ENCODE peak calls at places on chromosome 5, in eight cellular contexts. J, D, M, K, T, B, S and R are unnamed samples.

GRCh38 chr5:9047932-9048331 is 497.9 kb downstream of the SEMA5A start:
- DNase-seq in J (no peak), D (no peak), M (no peak), K (no peak), T (no peak), B (no peak), S (no peak), R (no peak)

GRCh38 chr5:108143581-108143980 is 238.3 kb downstream of the FBXL17 start:
- DNase-seq in J (no peak), D (no peak), M (no peak), K (no peak), T (no peak), B (no peak), S (no peak), R (no peak)

GRCh38 chr5:173645437-173645807 is 29.0 kb upstream of the BOD1 start:
- DNase-seq in J (no peak), D (peak; percentile 23), M (no peak), K (no peak), T (no peak), B (no peak), S (no peak), R (no peak)

GRCh38 chr5:19314840-19315239 is 673.2 kb downstream of the CDH18 start:
- DNase-seq in J (no peak), D (no peak), M (no peak), K (no peak), T (no peak), B (peak; percentile 63), S (no peak), R (no peak)

GRCh38 chr5:174699131-174699530 is 25.3 kb upstream of the MSX2 start:
- DNase-seq in J (no peak), D (no peak), M (no peak), K (no peak), T (peak; percentile 44), B (no peak), S (no peak), R (no peak)

GRCh38 chr5:116970318-116970717 is 395.7 kb upstream of the SEMA6A start:
- DNase-seq in J (no peak), D (no peak), M (no peak), K (no peak), T (peak; percentile 58), B (no peak), S (no peak), R (no peak)

GRCh38 chr5:93579561-93580386 is 1.2 kb downstream of the NR2F1-AS1 start:
- DNase-seq in J (no peak), D (no peak), M (peak; percentile 72), K (no peak), T (peak; percentile 74), B (no peak), S (no peak), R (no peak)

GRCh38 chr5:1479581-1480188 is 34.4 kb upstream of the SLC6A3 start:
- DNase-seq in J (peak; percentile 81), D (no peak), M (no peak), K (peak; percentile 37), T (peak; percentile 87), B (no peak), S (no peak), R (peak; percentile 48)

GRCh38 chr5:169429044-169429443 is 128.1 kb upstream of the SLIT3 start:
- DNase-seq in J (no peak), D (no peak), M (no peak), K (no peak), T (no peak), B (no peak), S (no peak), R (no peak)

GRCh38 chr5:138911441-138911840 is 36.3 kb upstream of the LRRTM2 start:
- DNase-seq in J (no peak), D (no peak), M (no peak), K (no peak), T (no peak), B (no peak), S (no peak), R (no peak)

GRCh38 chr5:172102913-172103629 is 85.0 kb downstream of the STK10 start:
- DNase-seq in J (peak; percentile 61), D (no peak), M (peak; percentile 89), K (peak; percentile 67), T (no peak), B (no peak), S (no peak), R (peak; percentile 50)

GRCh38 chr5:123755587-123756324 is 243.8 kb downstream of the CSNK1G3 start:
- DNase-seq in J (no peak), D (no peak), M (no peak), K (no peak), T (peak; percentile 11), B (no peak), S (no peak), R (no peak)

GRCh38 chr5:6737043-6737941 is 24.1 kb downstream of the TENT4A start:
- DNase-seq in J (no peak), D (no peak), M (no peak), K (no peak), T (no peak), B (no peak), S (peak; percentile 88), R (no peak)

GRCh38 chr5:174549254-174549653 is 175.1 kb upstream of the MSX2 start:
- DNase-seq in J (no peak), D (no peak), M (no peak), K (no peak), T (no peak), B (no peak), S (no peak), R (no peak)

GRCh38 chr5:135890296-135890695 is 5.3 kb downstream of the IL9 start:
- DNase-seq in J (no peak), D (no peak), M (no peak), K (no peak), T (no peak), B (no peak), S (no peak), R (no peak)

GRCh38 chr5:33148076-33148501 is 292.7 kb upstream of the TARS1 start:
- DNase-seq in J (no peak), D (no peak), M (peak; percentile 78), K (no peak), T (no peak), B (no peak), S (no peak), R (no peak)

GRCh38 chr5:170343177-170343576 is 45.6 kb upstream of the LCP2 start:
- DNase-seq in J (no peak), D (no peak), M (no peak), K (no peak), T (no peak), B (no peak), S (no peak), R (no peak)

GRCh38 chr5:88769165-88769564 is 113.8 kb downstream of the MEF2C start:
- DNase-seq in J (no peak), D (no peak), M (no peak), K (no peak), T (no peak), B (no peak), S (no peak), R (no peak)

GRCh38 chr5:98570010-98570409 is 203.5 kb upstream of the RGMB start:
- DNase-seq in J (no peak), D (no peak), M (no peak), K (no peak), T (no peak), B (no peak), S (no peak), R (no peak)

GRCh38 chr5:54643679-54644078 is 126.1 kb downstream of the SNX18 start:
- DNase-seq in J (no peak), D (no peak), M (no peak), K (no peak), T (no peak), B (no peak), S (no peak), R (no peak)

GRCh38 chr5:43543434-43543833 is 13.4 kb downstream of the PAIP1 start:
- DNase-seq in J (no peak), D (no peak), M (no peak), K (no peak), T (no peak), B (no peak), S (no peak), R (no peak)

GRCh38 chr5:31502506-31502905 is 29.4 kb downstream of the DROSHA start:
- DNase-seq in J (no peak), D (no peak), M (no peak), K (no peak), T (no peak), B (no peak), S (no peak), R (no peak)
- TF ChIP-seq EP300 in J (no peak), D (no peak), M (no peak), K (no peak), T (no peak), B (no peak), S (no peak), R (no peak)

DNA sequence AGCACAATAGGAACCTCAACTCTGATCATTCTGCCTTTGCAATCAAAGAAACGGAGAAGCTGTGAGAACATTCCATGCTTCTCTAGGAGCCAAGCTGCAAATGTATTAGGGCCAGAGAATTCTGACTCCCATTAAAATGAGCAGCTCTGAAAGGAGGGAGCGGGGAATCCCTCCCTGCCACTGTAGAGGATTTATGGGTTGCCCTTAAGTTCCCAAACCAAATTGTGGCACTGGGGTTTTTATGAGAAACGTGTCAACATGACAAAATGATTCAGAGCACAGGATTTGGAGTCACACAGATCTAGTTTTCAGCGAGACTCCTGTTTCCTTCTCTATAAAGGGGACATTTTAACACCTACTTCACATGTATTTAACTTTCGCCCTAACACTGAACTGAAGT is 1.8 kb downstream of the IL6ST start:
- DNase-seq in J (no peak), D (no peak), M (no peak), K (no peak), T (no peak), B (no peak), S (no peak), R (no peak)
- TF ChIP-seq POLR2AphosphoS5 in J (no peak), D (no peak), M (peak; percentile 75), K (peak; percentile 29), T (no peak), B (no peak), S (peak; percentile 54), R (peak; percentile 30)

GRCh38 chr5:103674321-103674720 is 111.7 kb upstream of the NUDT12 start:
- DNase-seq in J (no peak), D (no peak), M (no peak), K (no peak), T (no peak), B (no peak), S (no peak), R (no peak)

GRCh38 chr5:103669615-103670014 is 107.0 kb upstream of the NUDT12 start:
- DNase-seq in J (no peak), D (no peak), M (no peak), K (no peak), T (no peak), B (no peak), S (no peak), R (no peak)

DNA sequence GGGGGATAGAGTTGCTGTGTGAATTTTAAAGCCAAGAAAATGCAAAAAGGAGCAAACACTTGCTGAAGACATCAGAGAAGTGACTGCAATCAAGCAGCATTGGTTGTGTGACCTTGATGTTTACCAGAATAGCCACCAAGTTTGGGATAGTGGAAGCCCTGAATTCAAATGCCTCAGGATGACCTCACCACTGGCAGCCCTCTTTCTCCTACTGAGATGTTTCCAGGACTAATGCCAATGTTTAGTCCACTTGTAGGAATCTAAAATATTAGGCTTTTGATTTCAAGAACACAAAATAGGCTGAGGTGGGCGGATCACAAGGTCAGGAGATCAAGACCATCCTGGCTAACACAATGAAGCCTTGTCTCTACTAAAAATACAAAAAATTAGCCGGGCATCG is 112.2 kb upstream of the NUDT12 start:
- DNase-seq in J (no peak), D (no peak), M (no peak), K (no peak), T (no peak), B (no peak), S (no peak), R (no peak)
- TF ChIP-seq EP300 in J (no peak), D (no peak), M (no peak), K (no peak), T (no peak), B (no peak), S (no peak), R (no peak)

GRCh38 chr5:90585337-90585986 is 26.9 kb downstream of the ADGRV1 start:
- DNase-seq in J (no peak), D (no peak), M (no peak), K (no peak), T (no peak), B (no peak), S (no peak), R (no peak)
- TF ChIP-seq POLR2AphosphoS5 in J (no peak), D (no peak), M (no peak), K (no peak), T (no peak), B (no peak), S (no peak), R (no peak)